ENCODE peak calls at places on chromosomes 13 and 19, in nine cellular contexts. One of them, this sample, is unnamed.

GRCh38 chr13:42594577-42595571 is 20.9 kb downstream of the TNFSF11 start:
- DNase-seq in hepatic stellate cell: peak; percentile 48
- DNase-seq in colonic mucosa: peak; percentile 55
- DNase-seq in HFF-Myc: peak; percentile 52
- DNase-seq in NCI-H1092 treated with DMSO at 0.1 percent for 48 hours: peak; percentile 49
- DNase-seq in dorsolateral prefrontal cortex: peak; percentile 56
- DNase-seq in activated CD8-positive, alpha-beta memory T cell treated with anti-CD3 and anti-CD28 coated beads, Interleukin-2, amount 10 ng/mL, durations not matched to agents 7 days and 5 days: peak; percentile 65
- DNase-seq in HCT116: peak; percentile 51
- DNase-seq in NCI-H146: peak; percentile 75
- DNase-seq in this sample: peak; percentile 63

GRCh38 chr19:367561-367960 is 23.0 kb upstream of the MIER2 start:
- DNase-seq in HCT116: no peak
- DNase-seq in colonic mucosa: no peak
- DNase-seq in NCI-H1092 treated with DMSO at 0.1 percent for 48 hours: no peak
- DNase-seq in NCI-H146: peak; percentile 20
- DNase-seq in hepatic stellate cell: no peak
- DNase-seq in dorsolateral prefrontal cortex: peak; percentile 28
- DNase-seq in activated CD8-positive, alpha-beta memory T cell treated with anti-CD3 and anti-CD28 coated beads, Interleukin-2, amount 10 ng/mL, durations not matched to agents 7 days and 5 days: no peak
- DNase-seq in HFF-Myc: no peak
- DNase-seq in this sample: no peak

GRCh38 chr13:110044521-110045200 is 258.3 kb upstream of the IRS2 start:
- DNase-seq in dorsolateral prefrontal cortex: no peak
- DNase-seq in NCI-H1092 treated with DMSO at 0.1 percent for 48 hours: peak; percentile 79
- DNase-seq in colonic mucosa: no peak
- DNase-seq in hepatic stellate cell: no peak
- DNase-seq in HFF-Myc: peak; percentile 56
- DNase-seq in NCI-H146: no peak
- DNase-seq in HCT116: no peak
- DNase-seq in activated CD8-positive, alpha-beta memory T cell treated with anti-CD3 and anti-CD28 coated beads, Interleukin-2, amount 10 ng/mL, durations not matched to agents 7 days and 5 days: no peak
- DNase-seq in this sample: no peak

GRCh38 chr13:91017031-91017668 is 330.3 kb upstream of the MIR17HG start:
- DNase-seq in HFF-Myc: peak; percentile 0
- DNase-seq in NCI-H146: peak; percentile 55
- DNase-seq in activated CD8-positive, alpha-beta memory T cell treated with anti-CD3 and anti-CD28 coated beads, Interleukin-2, amount 10 ng/mL, durations not matched to agents 7 days and 5 days: no peak
- DNase-seq in HCT116: peak; percentile 34
- DNase-seq in dorsolateral prefrontal cortex: peak; percentile 40
- DNase-seq in NCI-H1092 treated with DMSO at 0.1 percent for 48 hours: peak; percentile 62
- DNase-seq in hepatic stellate cell: peak; percentile 15
- DNase-seq in colonic mucosa: peak; percentile 24
- DNase-seq in this sample: peak; percentile 38

GRCh38 chr19:8900421-8900820 is 68.2 kb downstream of the MBD3L1 start:
- DNase-seq in HFF-Myc: no peak
- DNase-seq in dorsolateral prefrontal cortex: no peak
- DNase-seq in NCI-H146: no peak
- DNase-seq in HCT116: no peak
- DNase-seq in hepatic stellate cell: no peak
- DNase-seq in colonic mucosa: no peak
- DNase-seq in activated CD8-positive, alpha-beta memory T cell treated with anti-CD3 and anti-CD28 coated beads, Interleukin-2, amount 10 ng/mL, durations not matched to agents 7 days and 5 days: no peak
- DNase-seq in NCI-H1092 treated with DMSO at 0.1 percent for 48 hours: no peak
- DNase-seq in this sample: no peak

GRCh38 chr13:98994896-98995295 is 17.0 kb upstream of the DOCK9 start:
- DNase-seq in dorsolateral prefrontal cortex: no peak
- DNase-seq in HCT116: no peak
- DNase-seq in hepatic stellate cell: no peak
- DNase-seq in NCI-H1092 treated with DMSO at 0.1 percent for 48 hours: no peak
- DNase-seq in colonic mucosa: no peak
- DNase-seq in NCI-H146: no peak
- DNase-seq in activated CD8-positive, alpha-beta memory T cell treated with anti-CD3 and anti-CD28 coated beads, Interleukin-2, amount 10 ng/mL, durations not matched to agents 7 days and 5 days: no peak
- DNase-seq in HFF-Myc: no peak
- DNase-seq in this sample: no peak

GRCh38 chr13:47168086-47168485 is 271.2 kb upstream of the HTR2A start:
- DNase-seq in HCT116: no peak
- DNase-seq in NCI-H1092 treated with DMSO at 0.1 percent for 48 hours: no peak
- DNase-seq in colonic mucosa: no peak
- DNase-seq in NCI-H146: no peak
- DNase-seq in HFF-Myc: no peak
- DNase-seq in activated CD8-positive, alpha-beta memory T cell treated with anti-CD3 and anti-CD28 coated beads, Interleukin-2, amount 10 ng/mL, durations not matched to agents 7 days and 5 days: no peak
- DNase-seq in dorsolateral prefrontal cortex: no peak
- DNase-seq in hepatic stellate cell: peak; percentile 22
- DNase-seq in this sample: no peak

GRCh38 chr13:98778749-98779148 is 26.3 kb upstream of the SLC15A1 start:
- DNase-seq in dorsolateral prefrontal cortex: no peak
- DNase-seq in HCT116: no peak
- DNase-seq in activated CD8-positive, alpha-beta memory T cell treated with anti-CD3 and anti-CD28 coated beads, Interleukin-2, amount 10 ng/mL, durations not matched to agents 7 days and 5 days: no peak
- DNase-seq in NCI-H1092 treated with DMSO at 0.1 percent for 48 hours: no peak
- DNase-seq in HFF-Myc: no peak
- DNase-seq in hepatic stellate cell: no peak
- DNase-seq in NCI-H146: peak; percentile 53
- DNase-seq in colonic mucosa: no peak
- DNase-seq in this sample: no peak

GRCh38 chr19:30369833-30370232 is 2.4 kb upstream of the ZNF536 start:
- DNase-seq in dorsolateral prefrontal cortex: no peak
- DNase-seq in colonic mucosa: no peak
- DNase-seq in NCI-H146: no peak
- DNase-seq in hepatic stellate cell: no peak
- DNase-seq in activated CD8-positive, alpha-beta memory T cell treated with anti-CD3 and anti-CD28 coated beads, Interleukin-2, amount 10 ng/mL, durations not matched to agents 7 days and 5 days: no peak
- DNase-seq in HCT116: no peak
- DNase-seq in HFF-Myc: no peak
- DNase-seq in NCI-H1092 treated with DMSO at 0.1 percent for 48 hours: no peak
- DNase-seq in this sample: no peak

GRCh38 chr13:73399347-73400216 is 340.8 kb downstream of the KLF5 start:
- DNase-seq in hepatic stellate cell: no peak
- DNase-seq in HFF-Myc: no peak
- DNase-seq in activated CD8-positive, alpha-beta memory T cell treated with anti-CD3 and anti-CD28 coated beads, Interleukin-2, amount 10 ng/mL, durations not matched to agents 7 days and 5 days: no peak
- DNase-seq in colonic mucosa: peak; percentile 81
- DNase-seq in NCI-H146: no peak
- DNase-seq in NCI-H1092 treated with DMSO at 0.1 percent for 48 hours: no peak
- DNase-seq in dorsolateral prefrontal cortex: no peak
- DNase-seq in HCT116: no peak
- DNase-seq in this sample: no peak